ENCODE peak calls at places on chromosomes 7 and 10, in six cellular contexts. T is dorsolateral prefrontal cortex, O is mammary epithelial cell, I is mucosa of descending colon, X is GM12865, D is BJ. A is an unnamed sample.

GRCh38 chr10:83083866-83084265 is 1055.4 kb upstream of the GHITM start:
- DNase-seq in X (no peak), T (no peak), D (no peak), O (no peak), I (no peak), A (no peak)

GRCh38 chr7:84497873-84498272 is 303.3 kb upstream of the SEMA3A start:
- DNase-seq in T (no peak), O (no peak), D (no peak), I (no peak), X (no peak), A (no peak)

GRCh38 chr7:44533301-44534055 is 7.7 kb downstream of the NPC1L1 start:
- DNase-seq in T (no peak), D (no peak), I (no peak), X (no peak), O (no peak), A (peak)

GRCh38 chr10:15787426-15787825 is 67.7 kb upstream of the ITGA8 start:
- DNase-seq in O (no peak), I (peak), D (no peak), T (no peak), X (no peak), A (no peak)

GRCh38 chr10:101818958-101819633 is 852 bp upstream of the OGA start:
- DNase-seq in O (peak), X (peak), D (no peak), I (peak), T (peak), A (no peak)

GRCh38 chr10:13803566-13804554 is 217.1 kb downstream of the PRPF18 start:
- DNase-seq in D (no peak), T (no peak), X (no peak), I (no peak), O (no peak), A (no peak)

GRCh38 chr7:82598958-82599357 is 155.4 kb upstream of the CACNA2D1 start:
- DNase-seq in T (no peak), D (peak), I (no peak), O (peak), X (no peak), A (peak)

GRCh38 chr7:69162931-69163330 is 435.3 kb upstream of the AUTS2 start:
- DNase-seq in T (no peak), O (no peak), X (no peak), D (no peak), I (no peak), A (no peak)

GRCh38 chr10:116796469-116796868 is 52.8 kb upstream of the ENO4 start:
- DNase-seq in T (no peak), O (no peak), I (no peak), X (no peak), D (no peak), A (no peak)

GRCh38 chr7:150481955-150482354 is 31.5 kb downstream of the GIMAP8 start:
- DNase-seq in O (no peak), T (no peak), I (no peak), X (no peak), D (no peak), A (no peak)

GRCh38 chr7:55964261-55964801 is at the start of gene NIPSNAP2:
- DNase-seq in I (peak), X (peak), D (no peak), T (peak), O (peak), A (peak)

GRCh38 chr10:91759581-91759986 is 38.6 kb upstream of the TNKS2 start:
- DNase-seq in O (peak), T (no peak), X (no peak), I (no peak), D (no peak), A (peak)

GRCh38 chr7:874036-874749 is 2.2 kb upstream of the GET4 start:
- DNase-seq in O (no peak), D (no peak), T (no peak), X (no peak), I (no peak), A (no peak)

GRCh38 chr7:45717537-45718235 is 143.5 kb downstream of the ADCY1 start:
- DNase-seq in X (no peak), T (no peak), D (no peak), I (no peak), O (no peak), A (no peak)

GRCh38 chr10:19876570-19876969 is 60.3 kb downstream of the PLXDC2 start:
- DNase-seq in X (no peak), O (no peak), D (no peak), T (no peak), I (no peak), A (no peak)

GRCh38 chr10:11793762-11794479 is 29.2 kb upstream of the PROSER2 start:
- DNase-seq in O (peak), X (no peak), D (no peak), I (no peak), T (no peak), A (peak)

GRCh38 chr10:110209399-110209925 is 2.1 kb downstream of the MXI1 start:
- DNase-seq in T (peak), D (no peak), O (peak), I (peak), X (peak), A (peak)

GRCh38 chr10:95457319-95457886 is 103.8 kb downstream of the SORBS1 start:
- DNase-seq in D (no peak), X (no peak), T (no peak), I (no peak), O (no peak), A (no peak)

GRCh38 chr10:75497997-75498797 is 66.8 kb downstream of the LRMDA start:
- DNase-seq in I (peak), D (no peak), X (no peak), T (no peak), O (no peak), A (peak)

GRCh38 chr7:155315977-155316376 is 18.3 kb downstream of the INSIG1 start:
- DNase-seq in T (no peak), X (no peak), I (no peak), D (no peak), O (no peak), A (no peak)
- H3K4me3 ChIP-seq in T (no peak), X (no peak), I (no peak), D (no peak), O (no peak), A (no peak)

DNA sequence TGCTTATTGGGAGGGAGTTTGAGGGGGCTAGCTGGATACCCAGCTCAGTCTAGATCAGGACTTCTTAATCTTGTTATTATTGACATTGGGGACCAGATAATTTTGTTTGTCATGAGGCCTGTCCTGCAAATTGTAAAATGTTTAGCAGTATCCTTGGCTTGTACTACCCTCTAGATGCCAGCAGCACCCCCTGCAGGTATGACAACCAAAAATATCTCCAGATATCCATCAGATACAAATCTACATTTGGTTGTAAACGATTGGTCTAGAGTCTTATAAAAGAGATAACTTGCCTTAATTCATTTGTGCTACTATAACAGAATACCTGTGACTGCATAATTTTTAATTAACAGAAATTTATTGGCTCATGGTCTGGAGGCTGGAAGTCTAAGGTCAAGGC is 1232.2 kb downstream of the XPNPEP1 start:
- DNase-seq in X (no peak), D (no peak), O (no peak), T (no peak), I (no peak), A (no peak)
- TF ChIP-seq CTCF in X (peak), D (no peak), O (no peak), T (no peak), I (no peak), A (no peak)

GRCh38 chr7:27147211-27148030 is at the start of gene HOXA6:
- DNase-seq in T (no peak), O (peak), X (no peak), D (no peak), I (peak), A (peak)
- H3K4me3 ChIP-seq in T (peak), O (peak), X (no peak), D (no peak), I (peak), A (peak)

GRCh38 chr7:42224391-42225003 is 12.5 kb downstream of the GLI3 start:
- DNase-seq in X (no peak), O (no peak), I (no peak), D (no peak), T (no peak), A (no peak)
- TF ChIP-seq CTCF in X (no peak), O (peak), I (no peak), D (no peak), T (no peak), A (no peak)

GRCh38 chr7:47578581-47579270 is 3.2 kb downstream of the TNS3 start:
- DNase-seq in T (no peak), O (peak), X (no peak), D (peak), I (no peak), A (peak)
- H3K4me3 ChIP-seq in T (no peak), O (no peak), X (no peak), D (peak), I (no peak), A (no peak)

DNA sequence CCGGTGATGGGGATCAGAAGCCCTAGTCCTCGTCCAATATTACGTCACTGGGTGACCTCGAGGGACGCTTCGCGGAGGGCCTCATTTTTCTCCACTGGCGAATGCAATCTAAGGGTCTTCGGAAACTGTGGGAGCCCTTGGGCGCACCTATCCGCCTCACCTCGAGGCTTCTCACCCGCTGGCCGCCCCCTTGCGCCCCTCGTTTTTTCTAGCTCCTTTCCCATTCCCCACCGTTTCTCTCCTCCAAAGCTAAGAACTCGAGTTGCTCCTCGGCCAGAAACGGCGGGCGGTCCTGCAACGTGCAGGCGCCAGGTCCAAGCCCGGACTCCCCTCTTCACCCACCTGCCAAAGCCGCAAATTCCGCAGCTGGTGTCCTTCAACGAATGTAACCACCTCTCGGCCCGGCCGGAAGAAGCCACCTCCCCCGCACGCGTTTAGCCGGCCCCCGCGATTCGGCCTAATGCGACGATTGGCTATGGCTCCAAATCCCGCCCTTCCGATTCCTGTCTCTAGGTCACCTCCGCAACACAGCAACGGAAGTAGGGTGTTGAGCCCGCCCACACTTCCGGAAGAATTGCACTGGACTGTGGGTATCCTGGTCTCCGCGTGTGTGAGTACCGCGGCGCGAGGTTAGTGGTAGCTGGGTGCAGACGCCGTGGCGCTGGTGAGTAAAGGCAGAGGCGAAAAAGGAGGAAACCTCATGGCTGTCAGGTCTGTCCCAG is at the start of the genes ATP5MK and PDCD11:
- DNase-seq in X (peak), D (peak), T (peak), O (peak), I (peak), A (peak)
- TF ChIP-seq CTCF in X (no peak), D (peak), T (peak), O (peak), I (no peak), A (no peak)

GRCh38 chr7:36038063-36038721 is 114.9 kb upstream of the EEPD1 start:
- DNase-seq in T (no peak), O (no peak), I (no peak), X (no peak), D (no peak), A (no peak)

GRCh38 chr7:36039243-36039642 is 113.8 kb upstream of the EEPD1 start:
- DNase-seq in X (no peak), T (no peak), D (no peak), O (no peak), I (no peak), A (no peak)

GRCh38 chr7:36039671-36040070 is 113.4 kb upstream of the EEPD1 start:
- DNase-seq in I (no peak), O (no peak), X (no peak), D (no peak), T (no peak), A (no peak)

GRCh38 chr7:36036590-36036989 is 116.5 kb upstream of the EEPD1 start:
- DNase-seq in I (no peak), D (no peak), X (no peak), T (no peak), O (peak), A (no peak)

DNA sequence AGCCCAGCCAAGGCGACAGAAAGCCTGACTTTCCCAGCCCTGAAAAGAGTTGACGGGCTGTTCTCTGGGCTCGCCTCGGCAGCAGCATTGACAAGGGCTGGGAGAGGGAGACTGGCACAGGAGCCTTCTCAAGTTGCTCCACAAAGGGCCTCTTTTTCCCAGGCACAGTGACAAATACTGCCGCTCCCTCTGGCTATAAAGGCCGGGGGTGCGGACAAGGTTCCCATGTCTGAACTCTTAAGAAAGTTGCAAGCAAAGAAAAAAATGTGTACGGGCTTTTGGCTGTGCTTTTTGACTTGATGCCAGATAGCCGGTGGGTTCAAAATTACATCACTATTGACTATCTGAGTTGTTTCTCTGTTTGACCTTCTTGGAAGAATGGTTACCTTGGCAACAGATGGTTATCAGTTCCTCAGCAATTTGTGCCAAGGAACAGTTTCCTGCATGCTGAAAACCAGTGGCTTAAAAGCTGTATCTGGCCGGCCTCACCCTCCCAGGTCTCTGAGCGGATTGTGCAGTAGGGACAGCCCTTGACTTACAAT is 115.9 kb upstream of the EEPD1 start:
- DNase-seq in D (peak), X (no peak), I (peak), T (no peak), O (peak), A (peak)
- H3K4me3 ChIP-seq in D (no peak), X (no peak), I (no peak), T (no peak), O (no peak), A (no peak)

GRCh38 chr7:53350241-53350640 is 314.8 kb downstream of the POM121L12 start:
- DNase-seq in O (no peak), D (no peak), T (no peak), X (no peak), I (peak), A (no peak)
- TF ChIP-seq CTCF in O (peak), D (no peak), T (peak), X (peak), I (no peak), A (no peak)

GRCh38 chr7:107070710-107071109 is 26.2 kb downstream of the PRKAR2B start:
- DNase-seq in I (no peak), D (no peak), T (no peak), X (no peak), O (no peak), A (no peak)

GRCh38 chr7:107071129-107071528 is 26.6 kb downstream of the PRKAR2B start:
- DNase-seq in I (no peak), O (no peak), T (no peak), X (no peak), D (no peak), A (no peak)

GRCh38 chr7:107075863-107076574 is 31.5 kb downstream of the PRKAR2B start:
- DNase-seq in O (no peak), T (no peak), X (no peak), D (no peak), I (no peak), A (no peak)

GRCh38 chr7:107069457-107069856 is 25.0 kb downstream of the PRKAR2B start:
- DNase-seq in X (no peak), D (no peak), T (no peak), O (no peak), I (no peak), A (no peak)

DNA sequence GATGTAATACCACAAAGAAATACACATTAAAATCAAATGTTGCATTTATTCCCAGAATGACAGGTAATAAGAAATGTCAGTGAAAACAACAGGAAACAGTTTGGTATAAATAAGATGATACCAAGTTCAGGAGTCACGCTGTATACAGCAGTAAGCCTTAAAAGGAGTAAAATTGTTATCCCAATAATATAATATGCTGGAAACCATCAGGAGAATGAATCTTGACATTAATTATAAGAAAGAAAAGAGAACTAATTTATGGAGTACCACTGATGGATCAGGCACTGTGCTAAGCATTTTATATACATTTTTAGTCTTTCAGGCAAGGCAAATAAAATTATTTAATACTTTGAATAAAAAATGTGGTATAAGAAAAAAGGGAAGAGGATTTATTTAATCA is 27.6 kb downstream of the PRKAR2B start:
- DNase-seq in I (no peak), O (no peak), T (no peak), D (no peak), X (no peak), A (no peak)
- H3K4me3 ChIP-seq in I (no peak), O (no peak), T (no peak), D (no peak), X (no peak), A (no peak)